ENCODE peak calls at places on chromosomes 6 and 20, in ten cellular contexts. V, M, A, P, B, L, G, N, E and Y are unnamed samples.

GRCh38 chr6:155959898-155960297 is 504.3 kb upstream of the NOX3 start:
- DNase-seq in V (no peak), M (no peak), A (no peak), P (no peak), B (no peak), L (no peak), G (no peak), N (no peak), E (no peak), Y (no peak)

GRCh38 chr6:89834884-89835792 is 5.5 kb downstream of the CASP8AP2 start:
- DNase-seq in V (no peak), M (no peak), A (no peak), P (peak), B (peak), L (no peak), G (no peak), N (no peak), E (no peak), Y (no peak)

GRCh38 chr6:70299456-70299855 is 3.4 kb downstream of the COL9A1 start:
- DNase-seq in V (no peak), M (no peak), A (no peak), P (peak), B (no peak), L (no peak), G (no peak), N (no peak), E (peak), Y (no peak)

GRCh38 chr6:128233501-128233900 is 286.9 kb downstream of the PTPRK start:
- DNase-seq in V (no peak), M (no peak), A (no peak), P (no peak), B (no peak), L (no peak), G (no peak), N (no peak), E (no peak), Y (no peak)

GRCh38 chr20:13638162-13638495 is 603 bp downstream of the TASP1 start:
- DNase-seq in V (no peak), M (no peak), A (no peak), P (no peak), B (no peak), L (no peak), G (no peak), N (no peak), E (peak), Y (no peak)

GRCh38 chr6:16059496-16059895 is 69.4 kb upstream of the MYLIP start:
- DNase-seq in V (no peak), M (no peak), A (no peak), P (no peak), B (no peak), L (no peak), G (no peak), N (no peak), E (no peak), Y (no peak)

GRCh38 chr6:16762547-16763477 is 1.6 kb upstream of the ATXN1 start:
- DNase-seq in V (peak), M (peak), A (peak), P (peak), B (peak), L (no peak), G (peak), N (peak), E (peak), Y (no peak)

GRCh38 chr6:118750143-118750542 is 98.8 kb upstream of the CEP85L start:
- DNase-seq in V (no peak), M (no peak), A (no peak), P (no peak), B (no peak), L (no peak), G (no peak), N (no peak), E (no peak), Y (no peak)

GRCh38 chr6:18115356-18115755 is 7.1 kb downstream of the NHLRC1 start:
- DNase-seq in V (no peak), M (no peak), A (no peak), P (no peak), B (no peak), L (no peak), G (no peak), N (no peak), E (no peak), Y (no peak)

GRCh38 chr6:107666084-107666981 is 157.8 kb downstream of the SCML4 start:
- DNase-seq in V (no peak), M (no peak), A (no peak), P (no peak), B (no peak), L (no peak), G (no peak), N (no peak), E (no peak), Y (no peak)

GRCh38 chr6:69164564-69165252 is 529.6 kb downstream of the ADGRB3 start:
- DNase-seq in V (no peak), M (no peak), A (no peak), P (peak), B (no peak), L (no peak), G (no peak), N (no peak), E (peak), Y (no peak)

GRCh38 chr6:11202513-11203305 is 29.8 kb downstream of the NEDD9 start:
- DNase-seq in V (no peak), M (no peak), A (no peak), P (no peak), B (no peak), L (no peak), G (peak), N (no peak), E (no peak), Y (no peak)
- H3K27ac ChIP-seq in V (peak), M (no peak), A (peak), P (no peak), B (no peak), L (peak), G (no peak), N (no peak), E (no peak), Y (no peak)

GRCh38 chr6:1068068-1068467 is 243.8 kb upstream of the FOXQ1 start:
- DNase-seq in V (no peak), M (no peak), A (no peak), P (no peak), B (no peak), L (no peak), G (no peak), N (no peak), E (no peak), Y (peak)

GRCh38 chr6:1067346-1067745 is 244.6 kb upstream of the FOXQ1 start:
- DNase-seq in V (no peak), M (no peak), A (no peak), P (no peak), B (no peak), L (no peak), G (no peak), N (no peak), E (no peak), Y (no peak)

GRCh38 chr6:1063671-1064355 is 248.1 kb upstream of the FOXQ1 start:
- DNase-seq in V (no peak), M (no peak), A (no peak), P (peak), B (no peak), L (no peak), G (no peak), N (no peak), E (no peak), Y (peak)

GRCh38 chr6:1066449-1066848 is 245.4 kb upstream of the FOXQ1 start:
- DNase-seq in V (no peak), M (no peak), A (no peak), P (no peak), B (no peak), L (no peak), G (no peak), N (no peak), E (no peak), Y (no peak)

GRCh38 chr6:1065986-1066385 is 245.9 kb upstream of the FOXQ1 start:
- DNase-seq in V (no peak), M (no peak), A (no peak), P (no peak), B (no peak), L (no peak), G (no peak), N (no peak), E (no peak), Y (no peak)
- H3K27ac ChIP-seq in V (no peak), M (no peak), A (no peak), P (no peak), B (no peak), L (no peak), G (no peak), N (no peak), E (no peak), Y (no peak)

GRCh38 chr20:17834804-17835203 is 133.8 kb downstream of the SNX5 start:
- DNase-seq in V (no peak), M (no peak), A (no peak), P (peak), B (no peak), L (no peak), G (no peak), N (peak), E (no peak), Y (no peak)
- H3K27ac ChIP-seq in V (no peak), M (no peak), A (no peak), P (peak), B (no peak), L (no peak), G (no peak), N (no peak), E (no peak), Y (no peak)

DNA sequence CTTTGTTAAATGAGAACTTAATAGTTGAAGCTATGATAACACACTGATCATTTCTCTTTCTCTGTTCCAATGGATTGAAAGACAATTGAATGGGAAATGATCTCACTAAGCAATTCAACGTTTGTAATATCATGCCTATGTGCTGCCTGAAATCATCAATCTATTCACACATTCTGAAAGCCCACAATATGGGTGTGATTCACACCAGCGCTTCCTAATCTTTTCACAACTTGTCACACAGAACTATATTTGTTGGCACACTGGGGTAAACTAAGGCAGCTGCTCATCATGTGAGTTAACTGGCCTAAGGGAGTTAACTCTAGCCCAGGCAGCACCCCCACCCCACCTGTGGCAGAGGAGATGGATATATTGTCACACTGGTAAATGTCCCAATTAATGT is 37.1 kb upstream of the UTRN start:
- DNase-seq in V (no peak), M (no peak), A (no peak), P (peak), B (no peak), L (no peak), G (no peak), N (no peak), E (no peak), Y (no peak)
- H3K27ac ChIP-seq in V (peak), M (no peak), A (no peak), P (peak), B (no peak), L (no peak), G (no peak), N (no peak), E (no peak), Y (no peak)

GRCh38 chr6:163491901-163492300 is 77.4 kb downstream of the QKI start:
- DNase-seq in V (no peak), M (no peak), A (no peak), P (no peak), B (no peak), L (no peak), G (no peak), N (no peak), E (no peak), Y (no peak)
- H3K27ac ChIP-seq in V (peak), M (no peak), A (no peak), P (no peak), B (no peak), L (no peak), G (no peak), N (no peak), E (peak), Y (peak)